ENCODE peak calls at places on chromosomes 1 and 21, in five cellular contexts. K is T-cell; B is stimulated activated CD4-positive, alpha-beta T cell treated with anti-CD3 and anti-CD28 coated beads, Interleukin-12 subunit alpha, Interleukin-12 subunit beta, amount 100 ng/mL, for 4 hours; I is fibroblast of pulmonary artery; H is RKO. S is an unnamed sample.

GRCh38 chr1:86833461-86834215 is 80.3 kb downstream of the SELENOF start:
- DNase-seq in K (peak), B (peak), H (peak), I (peak), S (peak)

GRCh38 chr1:214510914-214511638 is 40.3 kb downstream of the PTPN14 start:
- DNase-seq in K (no peak), B (no peak), H (no peak), I (no peak), S (no peak)

GRCh38 chr1:177927021-177927596 is 42.7 kb downstream of the SEC16B start:
- DNase-seq in K (no peak), H (no peak), I (peak), B (no peak), S (no peak)

GRCh38 chr1:51341876-51342496 is 11.6 kb upstream of the TTC39A start:
- DNase-seq in H (no peak), I (no peak), K (no peak), B (no peak), S (no peak)

GRCh38 chr1:192604979-192605620 is 29.5 kb downstream of the RGS1 start:
- DNase-seq in I (peak), B (no peak), H (no peak), K (no peak), S (no peak)

GRCh38 chr1:222813866-222814535 is 838 bp upstream of the DISP1 start:
- DNase-seq in K (no peak), H (no peak), B (no peak), I (no peak), S (no peak)

GRCh38 chr1:162561616-162562451 is at the start of gene UAP1:
- DNase-seq in K (no peak), B (no peak), I (no peak), H (peak), S (no peak)

GRCh38 chr1:15172405-15173259 is 19.1 kb downstream of the TMEM51 start:
- DNase-seq in K (no peak), B (no peak), I (peak), H (no peak), S (no peak)

GRCh38 chr21:25506887-25507286 is 100.4 kb downstream of the MRPL39 start:
- DNase-seq in I (peak), K (no peak), H (no peak), B (no peak), S (no peak)

GRCh38 chr1:40650075-40650474 is 15.4 kb downstream of the RIMS3 start:
- DNase-seq in K (no peak), H (no peak), I (peak), B (no peak), S (no peak)

GRCh38 chr1:221510793-221511503 is 230.9 kb downstream of the DUSP10 start:
- DNase-seq in B (no peak), I (no peak), K (no peak), H (no peak), S (no peak)

GRCh38 chr1:53069663-53070327 is 7.8 kb downstream of the PODN start:
- DNase-seq in H (no peak), K (no peak), I (no peak), B (no peak), S (no peak)

GRCh38 chr1:107195476-107195875 is 54.6 kb downstream of the NTNG1 start:
- DNase-seq in B (no peak), H (no peak), I (no peak), K (no peak), S (no peak)

GRCh38 chr1:53108646-53109580 is 33.5 kb downstream of the SLC1A7 start:
- DNase-seq in K (no peak), B (no peak), H (no peak), I (no peak), S (no peak)

GRCh38 chr1:115505157-115505571 is 136.6 kb upstream of the VANGL1 start:
- DNase-seq in H (no peak), K (no peak), B (no peak), I (no peak), S (no peak)

GRCh38 chr1:77825356-77825709 is 45.9 kb downstream of the MIGA1 start:
- DNase-seq in H (peak), I (peak), B (no peak), K (no peak), S (no peak)

GRCh38 chr1:181010789-181011188 is 11.9 kb downstream of the STX6 start:
- DNase-seq in B (no peak), H (no peak), I (peak), K (no peak), S (no peak)

GRCh38 chr1:54481201-54481884 is 66.7 kb upstream of the ACOT11 start:
- DNase-seq in I (no peak), H (no peak), B (no peak), K (no peak), S (no peak)

GRCh38 chr1:196214866-196215265 is 393.4 kb downstream of the KCNT2 start:
- DNase-seq in B (no peak), I (no peak), K (no peak), H (no peak), S (no peak)

GRCh38 chr1:191695865-191696264 is 462.4 kb upstream of the RGS18 start:
- DNase-seq in I (peak), K (no peak), B (no peak), H (no peak), S (no peak)

S was measured in activated T-helper 2 cell treated with anti-CD3 and anti-CD28 coated beads, Interferon-gamma antibody, Interleukin-2, Interleukin-4, amounts not matched to agents 10 μg/mL and 5 μg/mL and 100 μg/mL, durations not matched to agents 14 hours and 24 hours and 36 hours.